ENCODE peak calls at places on chromosomes 16 and 17, in five cellular contexts. O, N, I, V and L are unnamed samples.

GRCh38 chr16:56946767-56947603 is 14.8 kb upstream of the CETP start:
- DNase-seq in O (no peak), N (no peak), I (no peak), V (no peak), L (no peak)

GRCh38 chr16:23710008-23710407 is 3.0 kb downstream of the ERN2 start:
- DNase-seq in O (no peak), N (no peak), I (no peak), V (no peak), L (peak)

GRCh38 chr16:25065899-25066298 is 45.6 kb upstream of the LCMT1 start:
- DNase-seq in O (no peak), N (peak), I (no peak), V (peak), L (no peak)

GRCh38 chr17:73166731-73167581 is 2.1 kb downstream of the SSTR2 start:
- DNase-seq in O (no peak), N (no peak), I (no peak), V (no peak), L (no peak)

GRCh38 chr17:17849863-17850373 is 13.1 kb upstream of the SREBF1 start:
- DNase-seq in O (no peak), N (no peak), I (peak), V (peak), L (no peak)

GRCh38 chr17:50636804-50637195 is 2.1 kb downstream of the ABCC3 start:
- DNase-seq in O (no peak), N (no peak), I (no peak), V (peak), L (no peak)

GRCh38 chr17:57273471-57273870 is 17.1 kb downstream of the MSI2 start:
- DNase-seq in O (no peak), N (peak), I (no peak), V (no peak), L (no peak)

GRCh38 chr16:65875362-65876199 is 490.9 kb upstream of the CDH5 start:
- DNase-seq in O (no peak), N (no peak), I (no peak), V (peak), L (no peak)

GRCh38 chr16:81797443-81797842 is 18.4 kb downstream of the PLCG2 start:
- DNase-seq in O (no peak), N (no peak), I (peak), V (no peak), L (no peak)

GRCh38 chr16:69581297-69581696 is 15.5 kb downstream of the NFAT5 start:
- DNase-seq in O (no peak), N (no peak), I (no peak), V (no peak), L (no peak)

GRCh38 chr16:53743149-53743566 is 39.2 kb downstream of the FTO start:
- DNase-seq in O (peak), N (no peak), I (no peak), V (no peak), L (peak)

GRCh38 chr16:27723711-27724490 is 174.0 kb downstream of the KATNIP start:
- DNase-seq in O (no peak), N (no peak), I (no peak), V (no peak), L (no peak)

GRCh38 chr17:19706791-19707727 is 9.3 kb downstream of the SLC47A2 start:
- DNase-seq in O (no peak), N (peak), I (no peak), V (no peak), L (no peak)
- TF ChIP-seq JUND in O (no peak), N (no peak), I (no peak), V (no peak), L (no peak)

GRCh38 chr16:10373556-10373955 is 12.3 kb upstream of the ATF7IP2 start:
- DNase-seq in O (no peak), N (no peak), I (no peak), V (no peak), L (no peak)

GRCh38 chr16:10367616-10368188 is 18.2 kb upstream of the ATF7IP2 start:
- DNase-seq in O (no peak), N (no peak), I (no peak), V (no peak), L (no peak)

GRCh38 chr16:10371592-10371991 is 14.3 kb upstream of the ATF7IP2 start:
- DNase-seq in O (no peak), N (no peak), I (no peak), V (no peak), L (no peak)

GRCh38 chr16:10370096-10370726 is 15.7 kb upstream of the ATF7IP2 start:
- DNase-seq in O (no peak), N (no peak), I (peak), V (no peak), L (no peak)

DNA sequence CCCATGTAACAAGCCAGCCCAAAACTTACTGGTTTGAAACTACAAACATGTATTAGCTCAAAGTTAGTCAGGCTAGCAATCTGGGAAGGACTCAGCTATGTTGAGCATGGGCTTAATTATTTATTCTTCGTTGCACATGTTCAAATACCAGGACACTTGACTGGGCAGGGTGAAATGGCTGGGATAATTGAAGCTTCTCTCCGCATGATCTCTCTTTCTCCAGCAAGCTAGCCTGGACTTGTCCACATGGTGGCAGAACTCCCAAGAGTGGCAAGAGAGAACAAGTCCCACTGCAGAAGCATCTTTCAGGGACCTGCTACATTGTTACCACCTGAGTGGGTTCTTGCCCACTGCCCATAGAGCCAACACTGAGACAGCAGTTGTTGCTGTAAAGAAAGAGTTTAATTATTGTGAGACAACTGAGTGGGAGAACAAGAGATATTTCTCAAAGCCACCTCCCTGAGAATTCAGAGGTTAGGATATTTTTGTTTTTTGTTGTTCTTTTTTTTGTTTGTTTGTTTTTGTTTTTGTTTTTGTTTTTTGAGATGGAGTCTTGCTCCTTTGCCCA is 16.8 kb upstream of the ATF7IP2 start:
- DNase-seq in O (no peak), N (no peak), I (no peak), V (no peak), L (peak)
- TF ChIP-seq JUND in O (no peak), N (no peak), I (no peak), V (no peak), L (no peak)

GRCh38 chr17:27458524-27458908 is 2.3 kb downstream of the KSR1 start:
- DNase-seq in O (no peak), N (no peak), I (no peak), V (no peak), L (no peak)

GRCh38 chr17:27459433-27459832 is 3.2 kb downstream of the KSR1 start:
- DNase-seq in O (no peak), N (no peak), I (no peak), V (peak), L (no peak)

GRCh38 chr17:27456681-27457404 is 595 bp downstream of the KSR1 start:
- DNase-seq in O (no peak), N (no peak), I (no peak), V (peak), L (no peak)

GRCh38 chr17:27457405-27457730 is 1.1 kb downstream of the KSR1 start:
- DNase-seq in O (no peak), N (no peak), I (no peak), V (no peak), L (no peak)

GRCh38 chr17:27457731-27458523 is 1.7 kb downstream of the KSR1 start:
- DNase-seq in O (no peak), N (no peak), I (no peak), V (peak), L (no peak)
- TF ChIP-seq JUND in O (no peak), N (no peak), I (no peak), V (no peak), L (no peak)

GRCh38 chr16:80577485-80578280 is 36.9 kb downstream of the DYNLRB2 start:
- DNase-seq in O (no peak), N (no peak), I (no peak), V (no peak), L (no peak)
- TF ChIP-seq JUND in O (no peak), N (no peak), I (no peak), V (no peak), L (no peak)